ENCODE peak calls at places on chromosome 3, in ten cellular contexts. X, V, O, Z, I, T, U, J, P and B are unnamed samples.

GRCh38 chr3:183554377-183554776 is 1.1 kb downstream of the KLHL6 start:
- DNase-seq in Z (no peak), T (no peak), U (no peak), O (no peak), I (no peak), J (no peak), X (no peak), P (no peak), V (no peak), B (no peak)

GRCh38 chr3:33092496-33093254 is 4.3 kb downstream of the GLB1 start:
- DNase-seq in X (no peak), U (no peak), P (no peak), Z (no peak), T (no peak), I (no peak), O (no peak), V (no peak), J (no peak), B (no peak)

GRCh38 chr3:37054370-37054769 is 61.1 kb downstream of the MLH1 start:
- DNase-seq in P (no peak), J (no peak), X (no peak), I (peak; percentile 21), V (peak; percentile 95), Z (no peak), T (no peak), O (no peak), U (no peak), B (no peak)

GRCh38 chr3:6177417-6177816 is 683.5 kb upstream of the GRM7 start:
- DNase-seq in U (no peak), P (no peak), X (no peak), Z (no peak), T (no peak), I (no peak), J (no peak), V (no peak), O (no peak), B (no peak)

GRCh38 chr3:147915057-147915456 is 505.9 kb downstream of the ZIC1 start:
- DNase-seq in O (no peak), J (no peak), U (no peak), X (no peak), V (peak; percentile 73), T (no peak), Z (no peak), P (no peak), I (peak; percentile 15), B (no peak)

GRCh38 chr3:126087552-126088175 is 3.7 kb upstream of the SLC41A3 start:
- DNase-seq in P (no peak), U (no peak), T (no peak), V (no peak), Z (no peak), I (no peak), X (no peak), O (no peak), J (no peak), B (no peak)

GRCh38 chr3:190131329-190131728 is 10.6 kb upstream of the P3H2 start:
- DNase-seq in Z (no peak), P (no peak), U (no peak), T (no peak), O (no peak), I (peak; percentile 72), V (peak; percentile 55), J (peak; percentile 7), X (peak; percentile 70), B (no peak)

GRCh38 chr3:45986303-45986982 is 9.2 kb downstream of the FYCO1 start:
- DNase-seq in P (peak; percentile 25), T (no peak), V (peak; percentile 85), Z (peak; percentile 91), O (no peak), U (no peak), I (peak; percentile 80), X (peak; percentile 69), J (peak; percentile 9), B (no peak)

GRCh38 chr3:119585193-119585592 is 5.9 kb downstream of the ADPRH start:
- DNase-seq in V (no peak), J (no peak), T (no peak), P (no peak), X (no peak), I (no peak), Z (no peak), O (no peak), U (no peak), B (no peak)

GRCh38 chr3:122988507-122988906 is 39.1 kb downstream of the SEMA5B start:
- DNase-seq in I (no peak), X (no peak), J (peak; percentile 86), O (no peak), V (no peak), T (no peak), U (no peak), Z (no peak), P (no peak), B (no peak)

GRCh38 chr3:3817870-3818269 is 18.6 kb downstream of the LRRN1 start:
- DNase-seq in Z (no peak), I (no peak), T (no peak), X (no peak), P (no peak), O (no peak), V (no peak), U (no peak), J (no peak), B (no peak)

GRCh38 chr3:171028025-171028778 is 1.7 kb upstream of the SLC2A2 start:
- DNase-seq in Z (peak; percentile 28), O (no peak), V (peak; percentile 90), T (no peak), P (peak; percentile 47), J (no peak), U (peak; percentile 18), I (peak; percentile 54), X (peak; percentile 86), B (peak; percentile 77)

GRCh38 chr3:13548696-13549512 is at the start of gene FBLN2:
- DNase-seq in P (no peak), J (no peak), U (no peak), O (no peak), I (no peak), T (no peak), X (no peak), Z (no peak), V (peak; percentile 88), B (peak; percentile 55)

GRCh38 chr3:192553707-192554106 is 173.6 kb downstream of the FGF12 start:
- DNase-seq in T (no peak), V (no peak), X (no peak), Z (no peak), P (no peak), J (no peak), O (no peak), U (no peak), I (no peak), B (no peak)

GRCh38 chr3:170760174-170760526 is 109.8 kb downstream of the RPL22L1 start:
- DNase-seq in U (no peak), O (no peak), T (no peak), J (no peak), V (peak; percentile 18), Z (no peak), X (no peak), I (no peak), P (no peak), B (peak; percentile 22)

GRCh38 chr3:98855811-98856400 is 45.6 kb downstream of the DCBLD2 start:
- DNase-seq in V (peak; percentile 98), T (no peak), U (no peak), I (peak; percentile 22), O (no peak), P (peak; percentile 70), X (peak; percentile 88), Z (no peak), J (no peak), B (no peak)

GRCh38 chr3:130773371-130773770 is 26.7 kb upstream of the PIK3R4 start:
- DNase-seq in Z (no peak), X (peak; percentile 15), O (no peak), P (no peak), T (no peak), I (no peak), J (no peak), U (no peak), V (peak; percentile 15), B (no peak)

GRCh38 chr3:149765762-149766334 is 13.6 kb upstream of the COMMD2 start:
- DNase-seq in O (peak; percentile 38), Z (peak; percentile 27), V (peak; percentile 66), P (peak; percentile 17), J (peak; percentile 17), X (peak; percentile 36), I (peak; percentile 35), U (peak; percentile 83), T (peak; percentile 6), B (peak; percentile 55)

GRCh38 chr3:133573054-133573628 is 345 bp upstream of the CDV3 start:
- DNase-seq in P (no peak), J (no peak), Z (peak; percentile 99), O (no peak), U (no peak), I (peak; percentile 100), X (peak; percentile 91), V (peak; percentile 100), T (no peak), B (peak; percentile 100)

GRCh38 chr3:114323546-114324254 is 29.9 kb downstream of the TIGIT start:
- DNase-seq in J (no peak), Z (no peak), V (no peak), O (no peak), P (no peak), T (no peak), I (no peak), X (no peak), U (no peak), B (peak; percentile 55)

GRCh38 chr3:28726840-28727239 is 378.2 kb upstream of the AZI2 start:
- DNase-seq in U (no peak), P (no peak), T (peak; percentile 5), O (no peak), J (no peak), Z (peak; percentile 10), V (peak; percentile 68), X (peak; percentile 64), I (peak; percentile 18), B (peak; percentile 40)

GRCh38 chr3:112623717-112624116 is 17.2 kb downstream of the CCDC80 start:
- DNase-seq in O (no peak), T (no peak), U (no peak), X (no peak), V (peak; percentile 38), J (no peak), Z (no peak), P (no peak), I (no peak), B (no peak)

GRCh38 chr3:16433701-16434151 is 79.8 kb downstream of the RFTN1 start:
- DNase-seq in O (no peak), J (no peak), T (no peak), P (no peak), V (no peak), X (no peak), I (no peak), U (no peak), Z (no peak), B (no peak)

GRCh38 chr3:174342941-174343431 is 516.1 kb upstream of the NAALADL2 start:
- DNase-seq in P (no peak), T (no peak), U (no peak), X (peak; percentile 42), V (peak; percentile 53), Z (no peak), I (no peak), J (no peak), O (no peak), B (no peak)

GRCh38 chr3:71726106-71726505 is 904 bp upstream of the EIF4E3 start:
- DNase-seq in P (no peak), J (no peak), Z (no peak), U (no peak), V (no peak), T (no peak), X (no peak), O (no peak), I (no peak), B (peak; percentile 14)

GRCh38 chr3:117549716-117550115 is 840.1 kb downstream of the TUSC7 start:
- DNase-seq in P (no peak), Z (no peak), J (no peak), T (no peak), X (no peak), U (peak; percentile 14), V (peak; percentile 16), I (no peak), O (no peak), B (no peak)

GRCh38 chr3:112561085-112561692 is 573 bp downstream of the ATG3 start:
- DNase-seq in X (peak; percentile 76), P (peak; percentile 89), U (peak; percentile 82), V (peak; percentile 96), T (peak; percentile 68), Z (peak; percentile 66), I (peak; percentile 74), O (peak; percentile 58), J (peak; percentile 72), B (peak; percentile 69)